ENCODE peak calls at places on chromosomes 6 and 20, in four cellular contexts. Q is H1, P is adrenal gland, E is right cardiac atrium. O is an unnamed sample.

GRCh38 chr20:20362774-20363435 is 5.0 kb upstream of the INSM1 start:
- DNase-seq in Q (peak), P (no peak), E (peak), O (no peak)

GRCh38 chr6:116314878-116315277 is 35.1 kb upstream of the TSPYL1 start:
- DNase-seq in Q (no peak), P (peak), E (no peak), O (no peak)

GRCh38 chr6:21616005-21616404 is 22.5 kb downstream of the SOX4 start:
- DNase-seq in Q (no peak), P (peak), E (no peak), O (no peak)

GRCh38 chr6:83151114-83151513 is 42.0 kb downstream of the PGM3 start:
- DNase-seq in Q (no peak), P (no peak), E (no peak), O (no peak)

GRCh38 chr6:106858653-106859092 is 115.9 kb downstream of the CD24 start:
- DNase-seq in Q (no peak), P (peak), E (no peak), O (peak)

GRCh38 chr6:36805917-36806316 is 33.3 kb downstream of the CPNE5 start:
- DNase-seq in Q (no peak), P (no peak), E (no peak), O (no peak)

GRCh38 chr6:157668034-157668401 is 155.0 kb upstream of the SNX9 start:
- DNase-seq in Q (no peak), P (no peak), E (no peak), O (no peak)

GRCh38 chr6:38095054-38095453 is 275.5 kb downstream of the ZFAND3 start:
- DNase-seq in Q (no peak), P (no peak), E (no peak), O (no peak)

GRCh38 chr6:31821301-31822037 is 6.1 kb upstream of the HSPA1B start:
- DNase-seq in Q (peak), P (peak), E (peak), O (peak)

GRCh38 chr6:135883045-135883444 is 31.5 kb downstream of the PDE7B start:
- DNase-seq in Q (no peak), P (no peak), E (no peak), O (no peak)

GRCh38 chr6:70371454-70372105 is 41.7 kb upstream of the FAM135A start:
- DNase-seq in Q (no peak), P (no peak), E (no peak), O (no peak)

GRCh38 chr6:152680879-152681517 is 16.7 kb upstream of the MYCT1 start:
- DNase-seq in Q (no peak), P (no peak), E (no peak), O (no peak)

GRCh38 chr20:64099880-64100565 is 7.3 kb downstream of the NPBWR2 start:
- DNase-seq in Q (peak), P (no peak), E (peak), O (no peak)

GRCh38 chr20:50304883-50305635 is 114.4 kb downstream of the CEBPB start:
- DNase-seq in Q (no peak), P (peak), E (peak), O (peak)

GRCh38 chr6:26389349-26389799 is 6.5 kb downstream of the BTN2A2 start:
- DNase-seq in Q (no peak), P (no peak), E (no peak), O (no peak)

GRCh38 chr20:21090112-21090737 is 15.9 kb downstream of the LINC00237 start:
- DNase-seq in Q (no peak), P (no peak), E (no peak), O (no peak)

GRCh38 chr6:154432533-154433476 is 76.2 kb upstream of the IPCEF1 start:
- DNase-seq in Q (no peak), P (no peak), E (no peak), O (no peak)

GRCh38 chr20:19695081-19695480 is 63.0 kb upstream of the RIN2 start:
- DNase-seq in Q (no peak), P (no peak), E (no peak), O (no peak)

GRCh38 chr20:31523361-31524283 is 9.4 kb downstream of the HM13 start:
- DNase-seq in Q (no peak), P (peak), E (peak), O (no peak)

GRCh38 chr6:170445984-170446383 is 107.1 kb downstream of the PSMB1 start:
- DNase-seq in Q (no peak), P (no peak), E (no peak), O (no peak)

GRCh38 chr20:49680475-49680874 is 33.2 kb downstream of the B4GALT5 start:
- DNase-seq in Q (no peak), P (no peak), E (no peak), O (no peak)

GRCh38 chr6:26172496-26172958 is 85.3 kb downstream of the HFE start:
- DNase-seq in Q (no peak), P (peak), E (no peak), O (no peak)

GRCh38 chr6:76817429-76817828 is 645.9 kb downstream of the HTR1B start:
- DNase-seq in Q (no peak), P (no peak), E (no peak), O (no peak)

GRCh38 chr20:9413001-9413400 is 101.4 kb upstream of the LAMP5 start:
- DNase-seq in Q (no peak), P (no peak), E (no peak), O (no peak)

GRCh38 chr6:80698459-80698858 is 592.0 kb downstream of the BCKDHB start:
- DNase-seq in Q (no peak), P (no peak), E (no peak), O (no peak)

GRCh38 chr6:25266425-25267135 is 12.6 kb upstream of the CARMIL1 start:
- DNase-seq in Q (no peak), P (no peak), E (no peak), O (no peak)

GRCh38 chr20:36116813-36117441 is 37.6 kb upstream of the EPB41L1 start:
- DNase-seq in Q (no peak), P (no peak), E (peak), O (no peak)

GRCh38 chr6:39281312-39281980 is 32.8 kb downstream of the KCNK17 start:
- DNase-seq in Q (no peak), P (no peak), E (no peak), O (no peak)

GRCh38 chr6:42281570-42281969 is 63.9 kb upstream of the MRPS10 start:
- DNase-seq in Q (no peak), P (no peak), E (no peak), O (no peak)

GRCh38 chr20:2698912-2699311 is 6.3 kb downstream of the EBF4 start:
- DNase-seq in Q (peak), P (no peak), E (no peak), O (no peak)

GRCh38 chr6:15183979-15184378 is 61.9 kb upstream of the JARID2 start:
- DNase-seq in Q (no peak), P (no peak), E (no peak), O (no peak)

GRCh38 chr20:56995635-56996075 is 270.8 kb downstream of the BMP7 start:
- DNase-seq in Q (peak), P (no peak), E (no peak), O (no peak)

GRCh38 chr6:302760-303159 is 10.5 kb downstream of the DUSP22 start:
- DNase-seq in Q (no peak), P (no peak), E (no peak), O (no peak)

DNA sequence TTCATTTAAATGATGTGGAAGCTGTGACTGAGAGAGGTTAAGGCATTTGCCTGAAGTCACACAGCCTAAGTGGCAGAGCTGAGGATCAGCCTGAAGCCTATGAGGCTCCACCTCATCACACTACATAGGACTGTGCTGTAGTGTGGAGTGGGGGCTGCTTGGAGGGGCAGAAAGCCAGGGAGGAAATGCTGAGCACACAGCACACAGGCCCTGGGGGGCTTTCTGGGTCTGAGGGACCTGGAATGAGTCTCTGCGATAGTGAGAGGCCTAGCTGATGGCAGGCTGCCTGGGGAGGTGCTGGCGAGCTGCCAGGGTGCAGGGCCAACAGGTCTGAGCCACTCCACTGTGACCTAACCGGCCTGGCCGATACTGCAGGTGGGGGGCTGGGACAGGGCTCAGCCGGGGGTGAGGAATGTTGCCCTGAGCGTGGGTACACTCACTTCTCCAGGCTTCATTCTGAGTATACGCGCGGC is 2.2 kb upstream of the ARHGAP40 start:
- DNase-seq in Q (no peak), P (peak), E (peak), O (no peak)
- H3K27ac ChIP-seq in Q (no peak), P (no peak), E (no peak), O (no peak)

GRCh38 chr6:112923940-112924587 is 576.9 kb downstream of the RFPL4B start:
- DNase-seq in Q (no peak), P (no peak), E (no peak), O (no peak)
- H3K27ac ChIP-seq in Q (no peak), P (no peak), E (no peak), O (no peak)

DNA sequence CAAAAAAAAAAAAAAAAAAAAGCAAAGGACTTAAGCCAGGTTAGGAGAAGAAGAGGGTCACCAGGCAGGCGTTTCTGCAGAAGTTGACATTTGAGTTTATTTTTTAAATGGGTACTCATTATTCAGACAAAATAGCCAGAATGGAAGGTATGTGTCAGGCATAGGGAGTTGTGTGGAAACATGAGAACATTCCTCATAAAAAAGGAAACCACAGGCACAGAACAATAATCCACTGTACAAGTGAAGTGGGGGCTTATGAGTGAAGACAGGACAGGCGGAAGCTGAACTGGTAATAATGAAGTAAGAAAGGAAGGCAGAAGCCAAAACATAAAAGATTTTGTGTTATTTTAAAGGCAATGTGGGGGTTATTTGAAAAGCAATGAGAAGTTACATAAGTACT is 104.6 kb downstream of the EPB41L2 start:
- DNase-seq in Q (no peak), P (no peak), E (no peak), O (no peak)
- H3K27ac ChIP-seq in Q (no peak), P (no peak), E (no peak), O (no peak)

GRCh38 chr6:144063744-144064401 is 31.5 kb downstream of the SF3B5 start:
- DNase-seq in Q (peak), P (peak), E (peak), O (peak)
- H3K27ac ChIP-seq in Q (no peak), P (peak), E (no peak), O (no peak)

DNA sequence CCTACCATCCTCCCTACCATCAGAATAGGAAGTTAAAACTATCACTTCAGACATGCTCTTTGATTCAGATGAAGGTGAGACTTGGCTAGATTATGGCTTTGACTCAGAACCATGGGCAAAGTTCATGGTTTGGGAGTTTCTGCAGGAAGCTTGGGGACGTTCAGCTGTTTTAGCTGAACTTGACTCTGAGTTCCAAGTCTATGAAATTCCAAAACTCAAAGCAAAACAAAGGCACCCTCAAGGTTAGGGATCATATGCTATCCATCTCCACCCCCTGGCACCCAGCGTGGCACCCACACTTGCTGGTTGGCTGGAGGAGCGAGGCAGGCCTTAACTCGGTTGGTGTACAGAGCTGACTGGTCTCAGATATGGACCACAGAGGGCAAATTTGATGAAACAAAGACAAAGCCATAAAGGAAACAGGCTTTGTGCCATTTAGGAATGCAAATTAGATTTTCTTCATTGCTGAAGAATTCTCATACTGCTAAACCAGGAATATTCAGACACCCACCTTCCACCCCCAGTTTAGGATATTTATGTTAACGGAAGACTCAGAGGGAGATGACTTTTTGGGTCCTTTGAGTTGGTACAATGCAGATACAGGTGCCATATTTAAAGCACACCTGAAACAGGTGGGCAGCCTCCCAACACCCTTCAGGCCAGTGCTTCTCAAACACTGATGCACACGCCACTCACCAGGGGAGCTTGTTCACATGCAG is 88.4 kb upstream of the SLC22A16 start:
- DNase-seq in Q (no peak), P (no peak), E (no peak), O (no peak)
- H3K27ac ChIP-seq in Q (no peak), P (no peak), E (no peak), O (no peak)

GRCh38 chr20:51420111-51420510 is 122.4 kb downstream of the NFATC2 start:
- DNase-seq in Q (no peak), P (no peak), E (no peak), O (no peak)
- H3K27ac ChIP-seq in Q (no peak), P (no peak), E (no peak), O (no peak)

GRCh38 chr6:32975886-32976285 is 7.5 kb downstream of the BRD2 start:
- DNase-seq in Q (no peak), P (no peak), E (no peak), O (no peak)

GRCh38 chr6:32973934-32974333 is 5.5 kb downstream of the BRD2 start:
- DNase-seq in Q (no peak), P (no peak), E (no peak), O (no peak)

GRCh38 chr6:32976334-32977069 is 8.1 kb downstream of the BRD2 start:
- DNase-seq in Q (no peak), P (no peak), E (no peak), O (no peak)

GRCh38 chr6:32973144-32973854 is 4.9 kb downstream of the BRD2 start:
- DNase-seq in Q (peak), P (peak), E (no peak), O (peak)

GRCh38 chr6:32974541-32975308 is 6.3 kb downstream of the BRD2 start:
- DNase-seq in Q (no peak), P (no peak), E (no peak), O (no peak)
- H3K27ac ChIP-seq in Q (no peak), P (no peak), E (no peak), O (no peak)

DNA sequence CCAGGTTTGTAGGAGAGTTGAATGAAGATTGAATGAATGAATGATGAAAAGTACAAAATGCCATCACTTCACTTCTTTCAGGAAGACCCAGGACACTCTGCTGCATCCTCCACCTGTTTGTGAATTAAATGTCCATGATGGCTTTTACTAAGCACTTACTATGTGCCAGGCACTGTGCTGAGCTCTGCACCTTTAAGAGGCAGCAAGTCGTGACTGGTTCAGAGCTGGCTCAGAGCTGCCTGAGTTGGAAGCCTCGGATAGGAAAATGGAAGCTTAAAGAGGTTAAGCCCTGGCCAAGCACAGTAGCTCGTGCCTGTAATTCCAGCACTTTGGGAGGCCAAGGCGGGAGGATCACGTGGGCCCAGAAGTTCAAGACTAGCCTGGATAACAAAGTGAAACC is 95.7 kb downstream of the SNX5 start:
- DNase-seq in Q (no peak), P (no peak), E (no peak), O (no peak)
- H3K27ac ChIP-seq in Q (no peak), P (no peak), E (no peak), O (peak)

O was measured in uterus.